ENCODE peak calls at places on chromosome 3, in ten cellular contexts. J, T, E, L, B, P, N, W, R and K are unnamed samples.
A peak's percentile ranks its signal among the peaks of the same experiment; 100 is the strongest.

GRCh38 chr3:46693897-46694235 is 387 bp upstream of the ALS2CL start:
- DNase-seq in J (peak; percentile 51), T (peak; percentile 23), E (no peak), L (no peak), B (no peak), P (no peak), N (no peak), W (no peak), R (no peak), K (peak; percentile 65)

GRCh38 chr3:135125171-135125801 is 330.2 kb downstream of the EPHB1 start:
- DNase-seq in J (no peak), T (peak; percentile 23), E (peak; percentile 1), L (no peak), B (no peak), P (no peak), N (no peak), W (no peak), R (peak; percentile 2), K (no peak)

GRCh38 chr3:99753268-99753975 is 64.2 kb upstream of the CMSS1 start:
- DNase-seq in J (peak; percentile 6), T (peak; percentile 61), E (peak; percentile 54), L (no peak), B (no peak), P (no peak), N (no peak), W (peak; percentile 40), R (peak; percentile 28), K (peak; percentile 15)

GRCh38 chr3:96182756-96183155 is 631.6 kb upstream of the EPHA6 start:
- DNase-seq in J (no peak), T (no peak), E (no peak), L (no peak), B (no peak), P (no peak), N (no peak), W (no peak), R (no peak), K (no peak)

GRCh38 chr3:61087465-61087864 is 163.8 kb downstream of the FHIT start:
- DNase-seq in J (no peak), T (no peak), E (no peak), L (no peak), B (no peak), P (no peak), N (no peak), W (no peak), R (no peak), K (no peak)

GRCh38 chr3:7293286-7293685 is 432.4 kb downstream of the GRM7 start:
- DNase-seq in J (no peak), T (no peak), E (no peak), L (no peak), B (no peak), P (no peak), N (no peak), W (no peak), R (no peak), K (no peak)

GRCh38 chr3:8869613-8870012 is 93.7 kb downstream of the RAD18 start:
- DNase-seq in J (no peak), T (no peak), E (peak; percentile 93), L (no peak), B (no peak), P (no peak), N (no peak), W (no peak), R (peak; percentile 77), K (no peak)

GRCh38 chr3:117681619-117682018 is 972.0 kb downstream of the TUSC7 start:
- DNase-seq in J (no peak), T (no peak), E (no peak), L (no peak), B (no peak), P (no peak), N (no peak), W (no peak), R (no peak), K (no peak)

GRCh38 chr3:22928716-22929115 is 274.4 kb upstream of the UBE2E2 start:
- DNase-seq in J (no peak), T (no peak), E (no peak), L (no peak), B (no peak), P (no peak), N (peak; percentile 63), W (no peak), R (no peak), K (no peak)

GRCh38 chr3:99128740-99129505 is 227.4 kb upstream of the DCBLD2 start:
- DNase-seq in J (peak; percentile 19), T (no peak), E (peak; percentile 23), L (no peak), B (no peak), P (no peak), N (no peak), W (no peak), R (no peak), K (no peak)

GRCh38 chr3:30964612-30965011 is 70.2 kb upstream of the GADL1 start:
- DNase-seq in J (no peak), T (no peak), E (no peak), L (no peak), B (no peak), P (no peak), N (no peak), W (peak; percentile 30), R (no peak), K (no peak)

GRCh38 chr3:166634091-166634746 is 745.9 kb downstream of the ZBBX start:
- DNase-seq in J (no peak), T (no peak), E (no peak), L (no peak), B (no peak), P (no peak), N (no peak), W (no peak), R (no peak), K (no peak)

GRCh38 chr3:171269557-171269956 is 190.6 kb downstream of the TNIK start:
- DNase-seq in J (no peak), T (no peak), E (no peak), L (no peak), B (no peak), P (no peak), N (no peak), W (no peak), R (no peak), K (no peak)

GRCh38 chr3:94978076-94978475 is 915.2 kb downstream of the NSUN3 start:
- DNase-seq in J (no peak), T (no peak), E (no peak), L (no peak), B (no peak), P (no peak), N (no peak), W (no peak), R (no peak), K (no peak)

GRCh38 chr3:194518652-194519051 is 31.9 kb upstream of the ATP13A3 start:
- DNase-seq in J (no peak), T (no peak), E (no peak), L (no peak), B (no peak), P (no peak), N (no peak), W (no peak), R (no peak), K (no peak)

GRCh38 chr3:40387895-40388254 is 891 bp downstream of the ENTPD3 start:
- DNase-seq in J (no peak), T (no peak), E (no peak), L (no peak), B (no peak), P (no peak), N (no peak), W (no peak), R (no peak), K (no peak)

GRCh38 chr3:9765865-9766264 is 3.9 kb downstream of the CAMK1 start:
- DNase-seq in J (no peak), T (no peak), E (no peak), L (no peak), B (no peak), P (no peak), N (no peak), W (no peak), R (no peak), K (no peak)

GRCh38 chr3:42189071-42189470 is 76.9 kb downstream of the CCK start:
- DNase-seq in J (no peak), T (no peak), E (no peak), L (no peak), B (no peak), P (peak; percentile 38), N (no peak), W (no peak), R (no peak), K (peak; percentile 31)

GRCh38 chr3:42189746-42190145 is 76.2 kb downstream of the CCK start:
- DNase-seq in J (no peak), T (peak; percentile 44), E (no peak), L (peak; percentile 74), B (no peak), P (no peak), N (no peak), W (no peak), R (no peak), K (no peak)

GRCh38 chr3:42190701-42191442 is 75.1 kb downstream of the CCK start:
- DNase-seq in J (peak; percentile 78), T (peak; percentile 85), E (peak; percentile 61), L (peak; percentile 73), B (peak; percentile 65), P (peak; percentile 77), N (peak; percentile 71), W (no peak), R (peak; percentile 55), K (peak; percentile 52)

GRCh38 chr3:42192334-42193200 is 73.4 kb downstream of the CCK start:
- DNase-seq in J (no peak), T (no peak), E (no peak), L (no peak), B (no peak), P (no peak), N (no peak), W (peak; percentile 87), R (no peak), K (no peak)

GRCh38 chr3:42191443-42191747 is 74.6 kb downstream of the CCK start:
- DNase-seq in J (no peak), T (no peak), E (no peak), L (no peak), B (no peak), P (no peak), N (no peak), W (no peak), R (no peak), K (no peak)
- TF ChIP-seq CTCF in J (no peak), T (no peak), E (no peak), L (no peak), B (no peak), P (peak; percentile 4), N (no peak), W (no peak), R (no peak), K (peak; percentile 29)

GRCh38 chr3:29282431-29283296 is 1.8 kb downstream of the RBMS3 start:
- DNase-seq in J (no peak), T (peak; percentile 19), E (peak; percentile 33), L (no peak), B (no peak), P (no peak), N (no peak), W (no peak), R (no peak), K (no peak)
- H3K4me3 ChIP-seq in J (peak overlapping the region; percentile 5), T (peak overlapping the region; percentile 60), E (peak overlapping the region; percentile 49), L (peak overlapping the region; percentile 25), B (peak overlapping the region; percentile 61), P (peak overlapping the region; percentile 63), N (peak overlapping the region; percentile 53), W (peak overlapping the region; percentile 79), R (no peak overlapping the region), K (peak overlapping the region; percentile 56)

GRCh38 chr3:64111083-64111482 is 87.8 kb upstream of the PSMD6 start:
- DNase-seq in J (no peak), T (no peak), E (no peak), L (no peak), B (no peak), P (no peak), N (no peak), W (no peak), R (no peak), K (no peak)
- TF ChIP-seq POLR2A in J (no peak), T (no peak), E (no peak), L (no peak), B (no peak), P (no peak), N (no peak), W (no peak), R (no peak), K (no peak)

GRCh38 chr3:127483005-127483641 is 107.4 kb downstream of the TPRA1 start:
- DNase-seq in J (no peak), T (no peak), E (no peak), L (peak; percentile 33), B (no peak), P (peak; percentile 48), N (no peak), W (no peak), R (no peak), K (peak; percentile 4)
- TF ChIP-seq CTCF in J (no peak), T (no peak), E (no peak), L (no peak), B (no peak), P (no peak), N (no peak), W (no peak), R (no peak), K (no peak)